ENCODE peak calls at places on chromosomes 2 and 18, in four cellular contexts. I is GM12878, D is H1, T is SK-N-SH. G is an unnamed sample.

GRCh38 chr2:31606511-31606910 is 25.8 kb upstream of the SRD5A2 start:
- DNase-seq in T (no peak), D (no peak), I (no peak), G (no peak)

GRCh38 chr2:139000087-139000486 is 219.9 kb upstream of the NXPH2 start:
- DNase-seq in I (no peak), T (peak; percentile 2), D (no peak), G (no peak)

GRCh38 chr2:10378189-10378588 is 69.9 kb downstream of the ODC1 start:
- DNase-seq in T (no peak), D (no peak), I (peak; percentile 53), G (no peak)

GRCh38 chr18:80229766-80230745 is 17.3 kb downstream of the PARD6G start:
- DNase-seq in I (no peak), D (no peak), T (no peak), G (no peak)

GRCh38 chr2:213187386-213187785 is 36.0 kb upstream of the IKZF2 start:
- DNase-seq in T (no peak), I (no peak), D (no peak), G (peak; percentile 7)

GRCh38 chr18:64539852-64540251 is 391.0 kb upstream of the LINC00305 start:
- DNase-seq in D (no peak), I (no peak), T (no peak), G (no peak)

GRCh38 chr2:101124684-101125366 is 26.4 kb downstream of the TBC1D8 start:
- DNase-seq in I (no peak), T (no peak), D (no peak), G (peak; percentile 96)

GRCh38 chr2:10668402-10669012 is 21.3 kb downstream of the NOL10 start:
- DNase-seq in I (peak; percentile 27), D (no peak), T (peak; percentile 41), G (peak; percentile 58)

GRCh38 chr2:234571620-234572407 is 74.9 kb upstream of the ARL4C start:
- DNase-seq in D (no peak), I (no peak), T (no peak), G (no peak)

GRCh38 chr2:98882971-98883779 is 52.9 kb downstream of the CRACDL start:
- DNase-seq in I (no peak), D (no peak), T (no peak), G (no peak)

GRCh38 chr2:98761267-98761781 is 30.4 kb upstream of the MGAT4A start:
- DNase-seq in D (no peak), T (no peak), I (no peak), G (peak; percentile 33)

GRCh38 chr18:42141439-42141838 is 186.4 kb downstream of the PIK3C3 start:
- DNase-seq in I (no peak), D (no peak), T (no peak), G (peak; percentile 53)

GRCh38 chr2:157528963-157529751 is 85.3 kb upstream of the CYTIP start:
- DNase-seq in T (no peak), D (no peak), I (no peak), G (no peak)

GRCh38 chr2:202014328-202015034 is 19.2 kb upstream of the FZD7 start:
- DNase-seq in D (no peak), I (no peak), T (peak; percentile 62), G (no peak)

GRCh38 chr18:79888016-79888415 is 63.4 kb downstream of the SLC66A2 start:
- DNase-seq in D (no peak), T (no peak), I (no peak), G (no peak)

GRCh38 chr2:209380278-209380677 is 43.6 kb upstream of the MAP2 start:
- DNase-seq in T (no peak), I (peak; percentile 56), D (no peak), G (no peak)

GRCh38 chr2:207768891-207769596 is 662 bp downstream of the FZD5 start:
- DNase-seq in I (no peak), D (no peak), T (no peak), G (peak; percentile 32)

GRCh38 chr2:122203523-122203922 is 448.1 kb downstream of the TSN start:
- DNase-seq in T (no peak), D (no peak), I (no peak), G (no peak)

GRCh38 chr2:226424971-226425370 is 374.6 kb downstream of the IRS1 start:
- DNase-seq in T (no peak), D (no peak), I (no peak), G (peak; percentile 45)

GRCh38 chr2:226429476-226429875 is 370.1 kb downstream of the IRS1 start:
- DNase-seq in I (no peak), T (no peak), D (no peak), G (no peak)

GRCh38 chr2:226431301-226431955 is 368.2 kb downstream of the IRS1 start:
- DNase-seq in I (no peak), D (no peak), T (no peak), G (peak; percentile 49)

GRCh38 chr2:226426292-226426736 is 373.3 kb downstream of the IRS1 start:
- DNase-seq in D (no peak), I (no peak), T (no peak), G (peak; percentile 51)

GRCh38 chr2:226427538-226428307 is 371.9 kb downstream of the IRS1 start:
- DNase-seq in I (no peak), T (peak; percentile 1), D (no peak), G (peak; percentile 20)
- H3K9ac ChIP-seq in I (no peak overlapping the region), T (peak overlapping the region; percentile 79), D (no peak overlapping the region), G (no peak overlapping the region)

DNA sequence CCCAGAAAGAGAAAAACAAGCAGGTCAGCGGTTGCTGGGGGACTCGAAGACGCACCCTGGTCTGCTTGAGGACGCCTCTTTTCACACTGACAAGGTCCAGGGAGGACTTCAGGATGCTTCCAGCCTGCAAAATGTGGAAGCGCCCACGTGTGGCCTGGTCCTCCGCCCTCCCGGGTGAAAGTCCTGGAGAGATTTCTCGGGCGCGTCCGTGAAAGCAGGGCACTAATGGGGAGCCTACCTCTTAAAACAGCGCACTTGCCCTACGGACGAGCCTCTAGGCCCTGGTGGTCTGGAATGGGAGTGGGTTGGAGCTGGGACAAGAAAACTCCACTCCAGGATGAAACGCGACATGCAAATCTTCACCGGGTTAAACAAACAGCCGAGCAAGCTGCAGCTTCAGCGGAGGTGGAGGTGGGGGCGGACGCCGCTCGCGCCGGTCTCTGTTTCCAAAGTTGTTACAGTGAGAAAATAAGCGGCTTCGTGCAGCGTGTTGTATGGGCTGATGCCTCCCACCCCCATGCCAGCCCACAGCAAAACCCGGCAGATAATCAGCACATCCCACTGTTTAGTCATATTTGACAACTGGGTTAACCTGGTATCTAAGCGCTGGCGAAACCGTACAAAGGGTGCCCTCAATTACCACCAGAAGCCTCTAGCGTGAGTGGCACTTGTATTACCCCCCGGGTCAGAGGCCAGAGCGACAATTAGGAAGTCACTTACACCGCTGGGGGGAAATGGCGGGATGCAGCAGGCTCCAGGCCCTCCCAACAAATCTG is 1.1 kb upstream of the SP9 start:
- DNase-seq in T (no peak), I (no peak), D (no peak), G (no peak)
- TF ChIP-seq YY1 in T (no peak), I (no peak), D (no peak), G (no peak)

DNA sequence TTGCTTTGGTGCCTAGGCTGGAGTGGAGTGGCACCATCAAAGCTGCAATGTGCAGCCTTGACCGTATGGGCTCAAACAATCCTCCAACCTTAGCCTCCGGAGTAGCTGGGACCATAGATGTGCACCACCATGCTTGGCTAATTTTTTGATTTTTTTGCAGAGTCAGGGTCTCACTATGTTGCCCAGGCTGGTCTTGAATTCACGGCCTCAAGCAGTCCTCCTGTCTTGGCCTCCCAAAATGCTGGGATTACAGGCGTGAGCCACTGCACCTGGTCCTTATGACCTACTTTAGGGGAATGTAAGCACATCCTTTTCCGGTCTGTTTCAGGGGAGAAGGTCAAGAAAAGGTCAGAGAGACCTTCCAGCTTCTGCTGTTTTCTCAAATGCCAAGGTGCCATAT is 53.4 kb upstream of the SPRED2 start:
- DNase-seq in I (no peak), T (no peak), D (no peak), G (no peak)
- TF ChIP-seq POLR2AphosphoS5 in I (no peak), T (no peak), D (no peak), G (no peak)

GRCh38 chr2:42974303-42974696 is 181.9 kb upstream of the HAAO start:
- DNase-seq in I (no peak), D (no peak), T (no peak), G (no peak)
- H3K9ac ChIP-seq in I (no peak overlapping the region), D (no peak overlapping the region), T (no peak overlapping the region), G (peak overlapping the region; percentile 69)